ENCODE peak calls at places on chromosomes 13 and 19, in five cellular contexts. A is tibial nerve, X is heart left ventricle, H is K562, O is astrocyte. I is an unnamed sample. For H3K4me1, the result is how much of the 10 kb centered on the place peaks cover.

GRCh38 chr13:25980255-25980654 is 71.6 kb downstream of the SHISA2 start:
- DNase-seq in X (no peak), A (no peak), O (no peak), H (no peak), I (peak)

GRCh38 chr19:31470952-31471351 is 121.7 kb upstream of the TSHZ3 start:
- DNase-seq in X (no peak), O (no peak), H (no peak), A (no peak), I (no peak)

GRCh38 chr13:37109080-37109678 is 3.7 kb upstream of the CSNK1A1L start:
- DNase-seq in O (peak), A (no peak), X (no peak), H (no peak), I (peak)

GRCh38 chr19:48737360-48737998 is 2.9 kb downstream of the RASIP1 start:
- DNase-seq in H (peak), X (peak), A (no peak), O (no peak), I (no peak)

GRCh38 chr19:30719991-30720329 is 347.8 kb downstream of the ZNF536 start:
- DNase-seq in X (peak), A (no peak), H (no peak), O (no peak), I (no peak)

GRCh38 chr13:65028101-65028500 is 2202.0 kb downstream of the PCDH9 start:
- DNase-seq in X (no peak), H (no peak), O (no peak), A (no peak), I (no peak)

GRCh38 chr13:50268500-50268899 is 253.3 kb downstream of the KCNRG start:
- DNase-seq in H (no peak), X (no peak), A (no peak), O (no peak), I (peak)

GRCh38 chr13:102011539-102011938 is 390.3 kb downstream of the FGF14 start:
- DNase-seq in A (no peak), O (no peak), H (no peak), X (no peak), I (no peak)

GRCh38 chr19:44689290-44690130 is 9.4 kb upstream of the CEACAM16 start:
- DNase-seq in O (peak), X (peak), A (peak), H (peak), I (peak)

GRCh38 chr13:77952737-77953136 is 34.1 kb upstream of the EDNRB start:
- DNase-seq in A (no peak), H (no peak), O (no peak), X (no peak), I (no peak)

GRCh38 chr13:97749174-97749573 is 204.3 kb upstream of the IPO5 start:
- DNase-seq in X (no peak), O (peak), A (no peak), H (no peak), I (no peak)

GRCh38 chr19:31054430-31054829 is 294.8 kb downstream of the TSHZ3 start:
- DNase-seq in O (peak), H (no peak), X (peak), A (no peak), I (peak)

GRCh38 chr19:42197375-42197817 is 20.1 kb downstream of the DEDD2 start:
- DNase-seq in X (no peak), A (no peak), H (no peak), O (no peak), I (no peak)

GRCh38 chr13:29503041-29503837 is 92.2 kb downstream of the SLC7A1 start:
- DNase-seq in H (peak), A (no peak), X (no peak), O (no peak), I (peak)

GRCh38 chr19:44050740-44051653 is 839 bp upstream of the ZNF223 start:
- DNase-seq in A (no peak), H (no peak), X (no peak), O (no peak), I (peak)

GRCh38 chr19:42185281-42185680 is 32.2 kb downstream of the DEDD2 start:
- DNase-seq in H (no peak), X (no peak), O (peak), A (no peak), I (peak)

GRCh38 chr13:44120814-44121505 is 241.3 kb downstream of the LACC1 start:
- DNase-seq in X (no peak), O (no peak), A (no peak), H (no peak), I (no peak)

GRCh38 chr19:5877427-5877826 is 7.1 kb upstream of the FUT5 start:
- DNase-seq in O (no peak), H (no peak), A (no peak), X (no peak), I (no peak)

GRCh38 chr19:5877869-5878268 is 7.5 kb upstream of the FUT5 start:
- DNase-seq in H (no peak), A (no peak), O (no peak), X (no peak), I (no peak)

GRCh38 chr19:5870986-5871394 is 650 bp upstream of the FUT5 start:
- DNase-seq in A (no peak), X (no peak), O (no peak), H (no peak), I (peak)

GRCh38 chr19:5873617-5874199 is 3.4 kb upstream of the FUT5 start:
- DNase-seq in X (no peak), O (no peak), H (no peak), A (no peak), I (no peak)
- H3K4me1 ChIP-seq in X (under half), O (under half), H (under half), A (under half), I (under half)

GRCh38 chr13:99218126-99218525 is 17.5 kb downstream of the UBAC2 start:
- DNase-seq in H (no peak), O (no peak), X (no peak), A (no peak), I (no peak)

GRCh38 chr13:99220199-99220931 is 19.7 kb downstream of the UBAC2 start:
- DNase-seq in A (no peak), X (no peak), H (no peak), O (no peak), I (no peak)

GRCh38 chr13:99217461-99218101 is 16.9 kb downstream of the UBAC2 start:
- DNase-seq in X (no peak), H (no peak), O (no peak), A (no peak), I (no peak)

GRCh38 chr13:99218969-99219368 is 18.3 kb downstream of the UBAC2 start:
- DNase-seq in O (no peak), H (no peak), X (no peak), A (no peak), I (no peak)

DNA sequence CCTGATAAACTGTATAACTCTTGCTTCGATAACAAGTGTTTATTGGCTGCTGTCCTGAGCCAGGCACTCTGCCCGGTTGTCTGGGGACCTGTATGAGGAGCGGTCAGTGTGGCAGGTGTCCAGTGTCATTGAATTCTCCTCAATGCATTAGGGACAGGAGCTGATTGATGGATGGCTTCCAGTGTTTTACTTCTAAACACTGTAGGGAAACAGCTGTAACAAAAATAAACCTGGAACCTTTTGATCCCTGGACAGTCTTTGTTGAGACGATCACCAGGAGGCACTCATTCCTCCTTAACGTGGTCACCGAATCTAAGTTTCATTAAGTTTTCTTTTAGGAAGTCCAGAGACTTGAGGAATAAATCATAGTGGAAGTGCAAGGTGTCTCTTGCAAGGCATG is 17.9 kb downstream of the UBAC2 start:
- DNase-seq in A (no peak), O (peak), H (no peak), X (peak), I (no peak)
- H3K4me3 ChIP-seq in A (no peak), O (no peak), H (no peak), X (peak), I (no peak)

GRCh38 chr19:11014403-11014911 is 53.6 kb downstream of the SMARCA4 start:
- DNase-seq in X (no peak), O (no peak), H (no peak), A (no peak), I (no peak)
- TF ChIP-seq CTCF in X (no peak), O (no peak), H (no peak), A (no peak), I (no peak)

GRCh38 chr19:35757749-35758608 is at the start of gene PROSER3:
- DNase-seq in O (peak), H (peak), X (peak), A (peak), I (peak)

GRCh38 chr19:35755160-35755549 is 1.7 kb downstream of the HSPB6 start:
- DNase-seq in A (no peak), H (no peak), O (no peak), X (no peak), I (no peak)

GRCh38 chr19:35757231-35757748 is 461 bp upstream of the HSPB6 start:
- DNase-seq in X (peak), H (peak), A (peak), O (peak), I (peak)

GRCh38 chr19:35755550-35756371 is 1.1 kb downstream of the HSPB6 start:
- DNase-seq in O (no peak), H (no peak), X (peak), A (peak), I (no peak)

DNA sequence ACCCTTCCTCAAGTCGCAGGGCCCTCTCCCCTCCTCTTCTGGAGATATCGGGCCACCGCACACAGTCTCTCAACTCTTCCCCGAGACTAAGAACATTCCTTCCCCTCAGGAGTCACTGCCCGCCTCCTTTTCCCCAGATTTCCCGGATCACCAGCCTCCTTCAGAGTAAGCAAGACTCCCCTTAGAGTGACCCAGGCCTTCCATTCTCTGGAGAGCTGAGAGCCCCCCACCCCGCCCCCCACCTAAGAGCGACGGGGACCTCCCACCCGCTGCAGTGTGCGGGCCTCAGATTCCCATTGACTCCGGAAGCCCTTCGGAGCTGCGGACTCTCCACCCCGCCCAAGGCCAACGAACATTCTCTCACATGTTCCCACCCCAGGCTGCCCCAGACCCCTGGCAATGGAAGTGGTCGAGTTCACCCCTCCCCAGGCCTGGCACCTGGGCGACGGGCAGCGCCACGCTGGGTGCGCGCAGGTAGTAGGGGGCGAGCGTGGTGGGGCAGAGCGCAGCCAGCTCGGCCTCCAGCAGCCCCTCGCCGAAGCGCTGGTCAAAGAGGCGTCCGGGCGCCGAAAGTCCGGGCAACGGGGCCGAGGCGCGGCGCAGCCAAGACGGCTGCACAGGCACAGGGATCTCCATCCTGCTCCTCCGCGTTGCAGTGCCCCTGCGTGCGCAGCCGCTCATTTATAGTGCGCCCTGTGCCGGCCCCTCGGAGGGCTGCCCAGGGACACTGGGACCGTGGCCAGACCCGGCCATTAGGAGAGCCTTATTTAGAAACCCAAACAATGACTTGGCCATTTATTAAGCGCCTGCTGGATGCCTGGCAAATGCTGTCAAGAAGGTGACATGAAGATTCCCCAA is at the start of gene HSPB6:
- DNase-seq in O (peak), X (peak), H (no peak), A (peak), I (no peak)
- H3K4me1 ChIP-seq in O (under half), X (half or more), H (under half), A (under half), I (under half)

GRCh38 chr19:18291019-18291524 is 9.7 kb upstream of the JUND start:
- DNase-seq in A (no peak), O (no peak), H (no peak), X (no peak), I (peak)
- H3K4me3 ChIP-seq in A (peak), O (no peak), H (peak), X (peak), I (peak)

GRCh38 chr13:95494082-95494681 is 58.3 kb upstream of the CLDN10 start:
- DNase-seq in H (peak), A (no peak), X (no peak), O (peak), I (peak)
- TF ChIP-seq CTCF in H (peak), A (peak), X (peak), O (peak), I (peak)

DNA sequence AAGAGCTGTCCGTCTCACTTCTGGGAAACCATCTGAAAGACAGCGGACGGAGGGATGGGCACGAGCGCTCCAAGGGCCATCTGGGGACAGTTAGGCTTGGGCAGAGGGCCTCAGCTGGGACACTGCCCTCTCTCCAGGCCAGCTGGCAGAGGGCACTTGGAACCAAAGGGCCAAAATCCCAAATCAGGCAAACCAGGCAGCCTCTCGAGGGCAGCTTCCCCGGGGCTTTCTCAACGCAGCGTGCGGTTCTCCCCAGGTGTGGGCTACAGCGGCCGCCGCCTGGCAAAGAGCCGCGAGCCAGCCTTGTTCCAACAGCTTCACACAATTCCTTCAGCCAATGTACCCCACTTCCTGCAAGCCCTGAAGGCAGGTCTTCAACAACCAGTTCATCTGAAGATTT is 5.0 kb downstream of the MLLT1 start:
- DNase-seq in O (no peak), H (no peak), X (no peak), A (no peak), I (no peak)
- H3K4me1 ChIP-seq in O (half or more), H (half or more), X (half or more), A (under half), I (half or more)

I was measured in cardiac muscle cell.